ENCODE peak calls at places on chromosome 3, in four cellular contexts. One of them, this sample, is unnamed.
A peak's percentile ranks its signal among the peaks of the same experiment; 100 is the strongest.

GRCh38 chr3:59839283-59839682 is 789.5 kb upstream of the CFAP20DC start:
- DNase-seq in right cardiac atrium: no peak
- DNase-seq in keratinocyte: no peak
- DNase-seq in HL-60: no peak
- DNase-seq in this sample: no peak

GRCh38 chr3:188956839-188957489 is 214.8 kb upstream of the TPRG1 start:
- DNase-seq in right cardiac atrium: no peak
- DNase-seq in keratinocyte: peak; percentile 41
- DNase-seq in HL-60: peak; percentile 48
- DNase-seq in this sample: no peak

GRCh38 chr3:140441006-140441405 is 236.9 kb upstream of the TRIM42 start:
- DNase-seq in right cardiac atrium: peak; percentile 63
- DNase-seq in HL-60: no peak
- DNase-seq in keratinocyte: peak; percentile 38
- DNase-seq in this sample: peak; percentile 86

GRCh38 chr3:23576379-23576959 is 229.3 kb upstream of the UBE2E1 start:
- DNase-seq in right cardiac atrium: no peak
- DNase-seq in HL-60: no peak
- DNase-seq in keratinocyte: no peak
- DNase-seq in this sample: no peak

GRCh38 chr3:129413687-129414506 is 14.5 kb downstream of the EFCAB12 start:
- DNase-seq in HL-60: no peak
- DNase-seq in keratinocyte: no peak
- DNase-seq in right cardiac atrium: no peak
- DNase-seq in this sample: peak; percentile 24

GRCh38 chr3:13932578-13933295 is 52.9 kb upstream of the WNT7A start:
- DNase-seq in HL-60: no peak
- DNase-seq in keratinocyte: no peak
- DNase-seq in right cardiac atrium: peak; percentile 64
- DNase-seq in this sample: no peak

GRCh38 chr3:101940521-101940992 is 91.2 kb downstream of the NFKBIZ start:
- DNase-seq in right cardiac atrium: peak; percentile 83
- DNase-seq in keratinocyte: no peak
- DNase-seq in HL-60: peak; percentile 47
- DNase-seq in this sample: peak; percentile 36

GRCh38 chr3:175957427-175957826 is 1098.3 kb downstream of the NAALADL2 start:
- DNase-seq in HL-60: peak; percentile 32
- DNase-seq in right cardiac atrium: no peak
- DNase-seq in keratinocyte: no peak
- DNase-seq in this sample: no peak

GRCh38 chr3:32340039-32340438 is 51.6 kb upstream of the CMTM7 start:
- DNase-seq in HL-60: peak; percentile 20
- DNase-seq in right cardiac atrium: no peak
- DNase-seq in keratinocyte: no peak
- DNase-seq in this sample: no peak

GRCh38 chr3:8643693-8644365 is 769 bp downstream of the SSUH2 start:
- DNase-seq in right cardiac atrium: no peak
- DNase-seq in HL-60: no peak
- DNase-seq in keratinocyte: no peak
- DNase-seq in this sample: no peak

GRCh38 chr3:43024183-43024865 is 45.2 kb downstream of the GASK1A start:
- DNase-seq in right cardiac atrium: no peak
- DNase-seq in keratinocyte: no peak
- DNase-seq in HL-60: peak; percentile 85
- DNase-seq in this sample: no peak

GRCh38 chr3:150050510-150050909 is 79.8 kb upstream of the PFN2 start:
- DNase-seq in right cardiac atrium: no peak
- DNase-seq in keratinocyte: no peak
- DNase-seq in HL-60: no peak
- DNase-seq in this sample: no peak

GRCh38 chr3:120699333-120699732 is 17.3 kb upstream of the HGD start:
- DNase-seq in keratinocyte: no peak
- DNase-seq in HL-60: no peak
- DNase-seq in right cardiac atrium: no peak
- DNase-seq in this sample: no peak

GRCh38 chr3:141407043-141407442 is 38.7 kb downstream of the ZBTB38 start:
- DNase-seq in keratinocyte: peak; percentile 79
- DNase-seq in right cardiac atrium: no peak
- DNase-seq in HL-60: no peak
- DNase-seq in this sample: no peak

GRCh38 chr3:170734737-170735070 is 135.3 kb downstream of the RPL22L1 start:
- DNase-seq in right cardiac atrium: no peak
- DNase-seq in keratinocyte: no peak
- DNase-seq in HL-60: no peak
- DNase-seq in this sample: no peak

GRCh38 chr3:45683417-45684326 is 5.5 kb upstream of the SACM1L start:
- DNase-seq in HL-60: no peak
- DNase-seq in right cardiac atrium: no peak
- DNase-seq in keratinocyte: no peak
- DNase-seq in this sample: no peak

GRCh38 chr3:49158108-49158709 is 7.9 kb downstream of the CCDC71 start:
- DNase-seq in HL-60: peak; percentile 74
- DNase-seq in right cardiac atrium: peak; percentile 59
- DNase-seq in keratinocyte: no peak
- DNase-seq in this sample: no peak

GRCh38 chr3:153396581-153396980 is 234.6 kb downstream of the RAP2B start:
- DNase-seq in right cardiac atrium: no peak
- DNase-seq in keratinocyte: no peak
- DNase-seq in HL-60: no peak
- DNase-seq in this sample: no peak

GRCh38 chr3:168802761-168803160 is 707.0 kb upstream of the GOLIM4 start:
- DNase-seq in right cardiac atrium: no peak
- DNase-seq in HL-60: no peak
- DNase-seq in keratinocyte: no peak
- DNase-seq in this sample: no peak

GRCh38 chr3:15629860-15630597 is 28.5 kb downstream of the BTD start:
- DNase-seq in keratinocyte: no peak
- DNase-seq in HL-60: peak; percentile 79
- DNase-seq in right cardiac atrium: no peak
- DNase-seq in this sample: no peak

GRCh38 chr3:132710311-132710710 is 11.9 kb downstream of the NPHP3 start:
- DNase-seq in right cardiac atrium: peak; percentile 33
- DNase-seq in keratinocyte: no peak
- DNase-seq in HL-60: no peak
- DNase-seq in this sample: no peak

GRCh38 chr3:126530171-126531050 is 6.5 kb downstream of the CHST13 start:
- DNase-seq in keratinocyte: no peak
- DNase-seq in HL-60: peak; percentile 99
- DNase-seq in right cardiac atrium: peak; percentile 81
- DNase-seq in this sample: no peak

GRCh38 chr3:58722526-58722925 is 56.0 kb upstream of the FAM3D start:
- DNase-seq in right cardiac atrium: no peak
- DNase-seq in HL-60: no peak
- DNase-seq in keratinocyte: no peak
- DNase-seq in this sample: no peak

GRCh38 chr3:58404396-58404795 is 29.2 kb downstream of the PDHB start:
- DNase-seq in right cardiac atrium: no peak
- DNase-seq in keratinocyte: no peak
- DNase-seq in HL-60: no peak
- DNase-seq in this sample: no peak

GRCh38 chr3:159896543-159896942 is 92.1 kb upstream of the IL12A start:
- DNase-seq in keratinocyte: no peak
- DNase-seq in HL-60: no peak
- DNase-seq in right cardiac atrium: no peak
- DNase-seq in this sample: no peak

GRCh38 chr3:7484636-7485035 is 623.7 kb downstream of the GRM7 start:
- DNase-seq in right cardiac atrium: no peak
- DNase-seq in keratinocyte: peak; percentile 13
- DNase-seq in HL-60: no peak
- DNase-seq in this sample: peak; percentile 33

GRCh38 chr3:126052196-126053058 is 31.5 kb downstream of the SLC41A3 start:
- DNase-seq in right cardiac atrium: no peak
- DNase-seq in HL-60: peak; percentile 29
- DNase-seq in keratinocyte: no peak
- DNase-seq in this sample: no peak

GRCh38 chr3:141930801-141931200 is 54.4 kb downstream of the ATP1B3 start:
- DNase-seq in keratinocyte: no peak
- DNase-seq in right cardiac atrium: no peak
- DNase-seq in HL-60: no peak
- DNase-seq in this sample: no peak

GRCh38 chr3:52684184-52684583 is 1.5 kb downstream of the PBRM1 start:
- DNase-seq in right cardiac atrium: no peak
- DNase-seq in HL-60: no peak
- DNase-seq in keratinocyte: no peak
- DNase-seq in this sample: no peak

GRCh38 chr3:133662256-133662773 is 574 bp upstream of the TOPBP1 start:
- DNase-seq in keratinocyte: no peak
- DNase-seq in HL-60: peak; percentile 36
- DNase-seq in right cardiac atrium: no peak
- DNase-seq in this sample: no peak

GRCh38 chr3:50512131-50512530 is 8.7 kb upstream of the CACNA2D2 start:
- DNase-seq in HL-60: no peak
- DNase-seq in keratinocyte: no peak
- DNase-seq in right cardiac atrium: no peak
- DNase-seq in this sample: no peak

GRCh38 chr3:160885791-160886286 is 129.8 kb downstream of the PPM1L start:
- DNase-seq in HL-60: peak; percentile 10
- DNase-seq in keratinocyte: no peak
- DNase-seq in right cardiac atrium: peak; percentile 90
- DNase-seq in this sample: no peak

GRCh38 chr3:166488977-166489672 is 651.9 kb upstream of the BCHE start:
- DNase-seq in HL-60: no peak
- DNase-seq in right cardiac atrium: no peak
- DNase-seq in keratinocyte: no peak
- DNase-seq in this sample: no peak

GRCh38 chr3:177615015-177615414 is 417.7 kb upstream of the TBL1XR1 start:
- DNase-seq in keratinocyte: no peak
- DNase-seq in right cardiac atrium: peak; percentile 89
- DNase-seq in HL-60: peak; percentile 89
- DNase-seq in this sample: peak; percentile 60

GRCh38 chr3:161531930-161532329 is 35.3 kb downstream of the OTOL1 start:
- DNase-seq in HL-60: no peak
- DNase-seq in keratinocyte: no peak
- DNase-seq in right cardiac atrium: no peak
- DNase-seq in this sample: no peak

GRCh38 chr3:127612966-127613365 is 14.8 kb downstream of the MCM2 start:
- DNase-seq in HL-60: peak; percentile 53
- DNase-seq in right cardiac atrium: no peak
- DNase-seq in keratinocyte: no peak
- DNase-seq in this sample: no peak

GRCh38 chr3:112092439-112093179 is 6.4 kb downstream of the C3orf52 start:
- DNase-seq in right cardiac atrium: no peak
- DNase-seq in keratinocyte: no peak
- DNase-seq in HL-60: no peak
- DNase-seq in this sample: no peak

GRCh38 chr3:112101946-112102345 is 15.8 kb downstream of the C3orf52 start:
- DNase-seq in right cardiac atrium: no peak
- DNase-seq in HL-60: no peak
- DNase-seq in keratinocyte: peak; percentile 97
- DNase-seq in this sample: peak; percentile 91

GRCh38 chr3:112093180-112093522 is 7.0 kb downstream of the C3orf52 start:
- DNase-seq in right cardiac atrium: no peak
- DNase-seq in HL-60: no peak
- DNase-seq in keratinocyte: no peak
- DNase-seq in this sample: no peak

GRCh38 chr3:112096176-112096575 is 10.0 kb downstream of the C3orf52 start:
- DNase-seq in HL-60: no peak
- DNase-seq in keratinocyte: no peak
- DNase-seq in right cardiac atrium: no peak
- DNase-seq in this sample: no peak

GRCh38 chr3:112097378-112097777 is 11.2 kb downstream of the C3orf52 start:
- DNase-seq in HL-60: no peak
- DNase-seq in keratinocyte: peak; percentile 94
- DNase-seq in right cardiac atrium: no peak
- DNase-seq in this sample: peak; percentile 98
- H3K27ac ChIP-seq in HL-60: no peak overlapping the region
- H3K27ac ChIP-seq in keratinocyte: peak overlapping the region; percentile 33
- H3K27ac ChIP-seq in right cardiac atrium: no peak overlapping the region
- H3K27ac ChIP-seq in this sample: peak overlapping the region; percentile 72

GRCh38 chr3:9754678-9755077 is 4.9 kb downstream of the OGG1 start:
- DNase-seq in HL-60: no peak
- DNase-seq in keratinocyte: no peak
- DNase-seq in right cardiac atrium: peak; percentile 53
- DNase-seq in this sample: no peak
- H3K27ac ChIP-seq in HL-60: peak overlapping the region; percentile 25
- H3K27ac ChIP-seq in keratinocyte: peak overlapping the region; percentile 61
- H3K27ac ChIP-seq in right cardiac atrium: no peak overlapping the region
- H3K27ac ChIP-seq in this sample: peak overlapping the region; percentile 39

GRCh38 chr3:69566256-69566655 is 173.0 kb upstream of the MITF start:
- DNase-seq in right cardiac atrium: no peak
- DNase-seq in keratinocyte: no peak
- DNase-seq in HL-60: peak; percentile 27
- DNase-seq in this sample: no peak
- H3K27ac ChIP-seq in right cardiac atrium: no peak overlapping the region
- H3K27ac ChIP-seq in keratinocyte: no peak overlapping the region
- H3K27ac ChIP-seq in HL-60: no peak overlapping the region
- H3K27ac ChIP-seq in this sample: no peak overlapping the region

GRCh38 chr3:194300936-194301335 is 50.2 kb downstream of the CPN2 start:
- DNase-seq in HL-60: no peak
- DNase-seq in right cardiac atrium: no peak
- DNase-seq in keratinocyte: no peak
- DNase-seq in this sample: no peak
- H3K27ac ChIP-seq in HL-60: no peak overlapping the region
- H3K27ac ChIP-seq in right cardiac atrium: no peak overlapping the region
- H3K27ac ChIP-seq in keratinocyte: no peak overlapping the region
- H3K27ac ChIP-seq in this sample: no peak overlapping the region

This sample was measured in epithelial cell of prostate.